ENCODE peak calls at places on chromosomes 2 and 18, in six cellular contexts. A is upper lobe of left lung; F is RKO; L is activated naive CD8-positive, alpha-beta T cell treated with anti-CD3 and anti-CD28 coated beads, Interleukin-2, amount 50 U/mL, for 24 hours; Y is brain microvascular endothelial cell; O is skeletal muscle cell. T is an unnamed sample.

GRCh38 chr18:27609221-27609620 is 424.1 kb upstream of the CHST9 start:
- DNase-seq in Y (peak; percentile 20), L (no peak), O (no peak), F (no peak), A (no peak), T (no peak)

GRCh38 chr2:148263890-148264289 is 243.0 kb downstream of the MBD5 start:
- DNase-seq in A (no peak), Y (no peak), O (no peak), L (no peak), F (no peak), T (no peak)

GRCh38 chr2:212124597-212124996 is 414.0 kb downstream of the ERBB4 start:
- DNase-seq in F (no peak), O (no peak), A (no peak), L (no peak), Y (no peak), T (no peak)

GRCh38 chr18:10032331-10032979 is 118.6 kb downstream of the VAPA start:
- DNase-seq in O (no peak), A (peak; percentile 83), Y (no peak), F (no peak), L (peak; percentile 58), T (peak; percentile 52)

GRCh38 chr2:29559608-29560007 is 361.8 kb downstream of the ALK start:
- DNase-seq in F (no peak), A (no peak), L (no peak), Y (no peak), O (no peak), T (no peak)

GRCh38 chr18:641224-641623 is 16.2 kb upstream of the TYMS start:
- DNase-seq in A (no peak), O (no peak), Y (no peak), F (no peak), L (no peak), T (no peak)

GRCh38 chr2:54655051-54655809 is 68.2 kb upstream of the EML6 start:
- DNase-seq in A (no peak), F (no peak), O (no peak), L (no peak), Y (no peak), T (no peak)

GRCh38 chr2:236264256-236264655 is at the start of gene ASB18:
- DNase-seq in O (peak; percentile 1), F (no peak), Y (no peak), L (no peak), A (no peak), T (no peak)

GRCh38 chr2:216108310-216108966 is 710 bp upstream of the XRCC5 start:
- DNase-seq in L (no peak), A (no peak), O (no peak), Y (no peak), F (peak; percentile 31), T (no peak)

GRCh38 chr2:98799375-98800329 is 68.7 kb upstream of the MGAT4A start:
- DNase-seq in Y (no peak), O (no peak), F (no peak), A (peak; percentile 7), L (no peak), T (no peak)

GRCh38 chr2:201542291-201542690 is 90.8 kb downstream of the STRADB start:
- DNase-seq in O (no peak), F (no peak), Y (no peak), L (no peak), A (no peak), T (no peak)

GRCh38 chr2:112626604-112627059 is 19.1 kb upstream of the SLC20A1 start:
- DNase-seq in F (peak; percentile 65), O (peak; percentile 38), L (peak; percentile 68), Y (no peak), A (peak; percentile 80), T (peak; percentile 79)

GRCh38 chr18:46416706-46417638 is 240.0 kb downstream of the LOXHD1 start:
- DNase-seq in L (no peak), F (peak; percentile 10), O (no peak), Y (no peak), A (no peak), T (no peak)

GRCh38 chr2:101974663-101975062 is 17.1 kb upstream of the IL1R2 start:
- DNase-seq in Y (no peak), L (no peak), A (no peak), F (no peak), O (no peak), T (no peak)

GRCh38 chr2:153047220-153047619 is 328.8 kb downstream of the ARL6IP6 start:
- DNase-seq in O (no peak), A (no peak), F (no peak), Y (no peak), L (no peak), T (no peak)

GRCh38 chr18:68244786-68245185 is 470.1 kb downstream of the TMX3 start:
- DNase-seq in L (no peak), A (no peak), Y (peak; percentile 68), F (no peak), O (peak; percentile 22), T (no peak)

GRCh38 chr2:18829331-18829902 is 240.0 kb upstream of the NT5C1B start:
- DNase-seq in O (no peak), L (no peak), Y (peak; percentile 49), F (peak; percentile 1), A (no peak), T (no peak)

GRCh38 chr2:111119847-111120252 is 864 bp upstream of the BCL2L11 start:
- DNase-seq in O (no peak), Y (no peak), F (no peak), A (no peak), L (peak; percentile 27), T (no peak)

GRCh38 chr18:79552140-79552631 is 127.4 kb upstream of the CTDP1 start:
- DNase-seq in A (peak; percentile 54), Y (no peak), O (no peak), L (no peak), F (no peak), T (no peak)

GRCh38 chr2:176317246-176318065 is 48.2 kb downstream of the MTX2 start:
- DNase-seq in O (no peak), L (no peak), F (no peak), A (no peak), Y (no peak), T (no peak)

GRCh38 chr18:25467226-25468065 is 115.5 kb upstream of the ZNF521 start:
- DNase-seq in Y (no peak), O (peak; percentile 45), L (no peak), A (no peak), F (no peak), T (no peak)

GRCh38 chr18:38718365-38718901 is 1152.8 kb upstream of the CELF4 start:
- DNase-seq in A (peak; percentile 75), F (no peak), O (no peak), Y (no peak), L (no peak), T (no peak)

GRCh38 chr2:24539258-24539657 is 48.2 kb downstream of the NCOA1 start:
- DNase-seq in Y (no peak), F (no peak), L (no peak), A (no peak), O (no peak), T (no peak)

GRCh38 chr2:81598437-81598836 is 1293.9 kb upstream of the LRRTM1 start:
- DNase-seq in L (no peak), Y (no peak), O (no peak), A (no peak), F (no peak), T (no peak)

GRCh38 chr2:159736048-159736447 is 23.7 kb downstream of the MARCHF7 start:
- DNase-seq in F (peak; percentile 12), L (no peak), O (no peak), Y (no peak), A (no peak), T (no peak)

GRCh38 chr2:14492920-14493503 is 139.5 kb upstream of the LRATD1 start:
- DNase-seq in O (peak; percentile 83), L (no peak), F (peak; percentile 77), A (no peak), Y (peak; percentile 36), T (no peak)